ENCODE peak calls at places on chromosomes 3 and 15, in five cellular contexts. I, F, R, O and V are unnamed samples.
A peak's percentile ranks its signal among the peaks of the same experiment; 100 is the strongest.

GRCh38 chr3:69252141-69252540 is 129.7 kb upstream of the LMOD3 start:
- DNase-seq in F (no peak), O (no peak), I (no peak), R (no peak), V (no peak)

GRCh38 chr15:31280037-31280830 is 46.4 kb upstream of the KLF13 start:
- DNase-seq in O (no peak), R (no peak), I (no peak), F (no peak), V (no peak)

GRCh38 chr3:117017135-117017990 is 307.8 kb downstream of the TUSC7 start:
- DNase-seq in F (no peak), O (no peak), I (no peak), R (no peak), V (no peak)

GRCh38 chr3:41304603-41305002 is 105.3 kb downstream of the CTNNB1 start:
- DNase-seq in I (no peak), F (peak; percentile 8), O (no peak), R (no peak), V (no peak)

GRCh38 chr15:90463381-90463780 is 66.3 kb upstream of the CRTC3 start:
- DNase-seq in F (peak; percentile 40), I (no peak), R (no peak), O (no peak), V (no peak)

GRCh38 chr3:129173206-129173605 is 10.5 kb downstream of the CNBP start:
- DNase-seq in I (no peak), R (no peak), O (no peak), F (no peak), V (no peak)

GRCh38 chr15:31340591-31340990 is 14.0 kb downstream of the KLF13 start:
- DNase-seq in R (no peak), I (no peak), F (no peak), O (no peak), V (no peak)

GRCh38 chr3:131242201-131242600 is 139.4 kb upstream of the NUDT16 start:
- DNase-seq in F (no peak), O (no peak), R (no peak), I (no peak), V (no peak)

GRCh38 chr3:10758304-10759037 is 57.6 kb upstream of the SLC6A11 start:
- DNase-seq in F (peak; percentile 31), I (peak; percentile 36), R (peak; percentile 76), O (peak; percentile 31), V (peak; percentile 50)

GRCh38 chr3:63655519-63655918 is 3.0 kb downstream of the SNTN start:
- DNase-seq in R (no peak), I (peak; percentile 1), O (no peak), F (peak; percentile 90), V (no peak)

GRCh38 chr3:131453536-131453935 is 49.2 kb downstream of the MRPL3 start:
- DNase-seq in O (no peak), R (no peak), F (no peak), I (no peak), V (no peak)

GRCh38 chr3:195401959-195402358 is 40.9 kb downstream of the ACAP2 start:
- DNase-seq in O (no peak), I (no peak), R (no peak), F (no peak), V (no peak)

GRCh38 chr15:28886431-28887343 is 913 bp downstream of the APBA2 start:
- DNase-seq in F (no peak), O (no peak), R (no peak), I (no peak), V (no peak)

GRCh38 chr3:163915279-163915678 is 1163.0 kb downstream of the SI start:
- DNase-seq in O (no peak), I (no peak), F (no peak), R (no peak), V (no peak)

GRCh38 chr3:163914567-163914966 is 1163.7 kb downstream of the SI start:
- DNase-seq in O (no peak), I (no peak), F (no peak), R (no peak), V (no peak)

GRCh38 chr3:163919154-163919553 is 1159.1 kb downstream of the SI start:
- DNase-seq in O (no peak), F (no peak), I (no peak), R (no peak), V (no peak)

GRCh38 chr3:163916596-163917560 is 1161.4 kb downstream of the SI start:
- DNase-seq in O (no peak), R (no peak), F (no peak), I (no peak), V (no peak)
- TF ChIP-seq CTCF in O (no peak), R (no peak), F (no peak), I (no peak), V (no peak)

GRCh38 chr3:16013563-16013962 is 160.9 kb upstream of the GALNT15 start:
- DNase-seq in R (no peak), F (no peak), I (no peak), O (no peak), V (no peak)

GRCh38 chr3:16012086-16012485 is 162.4 kb upstream of the GALNT15 start:
- DNase-seq in R (no peak), I (no peak), O (no peak), F (no peak), V (no peak)

DNA sequence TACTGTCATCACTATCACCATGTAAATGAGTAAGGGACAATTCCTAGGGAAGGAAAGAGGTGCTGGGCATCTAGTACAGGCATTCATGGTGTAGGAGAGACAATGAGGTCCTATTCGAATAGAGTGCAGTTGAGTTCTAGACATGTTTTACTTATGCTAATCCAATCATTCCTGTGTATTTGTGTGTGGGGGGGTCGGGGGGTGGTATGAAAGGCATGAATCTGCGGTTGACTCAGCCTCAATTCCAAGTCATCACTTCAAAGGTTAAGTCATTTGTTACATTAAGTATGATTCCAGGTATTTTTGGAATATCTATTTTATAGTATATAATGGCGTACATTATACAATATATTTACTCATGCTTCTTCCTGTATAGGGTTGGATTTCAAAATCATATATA is 163.1 kb upstream of the GALNT15 start:
- DNase-seq in O (no peak), F (no peak), I (no peak), R (no peak), V (no peak)
- TF ChIP-seq CTCF in O (no peak), F (no peak), I (no peak), R (no peak), V (no peak)

DNA sequence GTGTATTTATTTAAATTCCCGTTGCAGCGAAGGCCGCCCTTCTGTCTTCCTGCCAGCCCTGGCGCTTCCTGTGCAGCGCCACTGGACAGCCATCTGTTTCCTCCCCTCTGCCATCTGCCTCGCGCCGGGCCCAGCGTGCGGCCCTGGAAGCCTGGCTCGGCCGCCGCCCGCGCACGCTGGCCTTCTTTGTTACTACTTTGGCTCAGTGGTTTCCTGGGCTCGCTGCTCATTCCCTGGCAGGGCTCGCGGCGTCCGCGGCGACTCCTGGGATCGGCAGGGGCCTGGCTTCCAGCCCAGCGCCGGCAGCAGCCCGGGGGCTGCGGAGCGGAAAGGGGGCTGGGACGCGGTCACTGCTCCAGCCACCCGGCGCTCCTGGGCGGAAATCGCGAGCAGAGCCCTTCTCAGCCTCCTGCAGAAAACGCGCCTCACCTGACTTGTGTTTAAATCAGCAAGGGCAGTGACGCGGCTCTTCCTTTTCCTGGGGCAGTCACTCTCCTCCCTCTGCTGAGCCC is 9.9 kb downstream of the CMTM7 start:
- DNase-seq in R (no peak), I (no peak), F (no peak), O (no peak), V (peak; percentile 78)
- TF ChIP-seq CTCF in R (no peak), I (no peak), F (no peak), O (no peak), V (no peak)

GRCh38 chr3:111691293-111691909 is 96.3 kb upstream of the ZBED2 start:
- DNase-seq in F (no peak), R (no peak), I (no peak), O (no peak), V (no peak)
- TF ChIP-seq CTCF in F (peak; percentile 57), R (peak; percentile 51), I (peak; percentile 61), O (peak; percentile 76), V (peak; percentile 18)

DNA sequence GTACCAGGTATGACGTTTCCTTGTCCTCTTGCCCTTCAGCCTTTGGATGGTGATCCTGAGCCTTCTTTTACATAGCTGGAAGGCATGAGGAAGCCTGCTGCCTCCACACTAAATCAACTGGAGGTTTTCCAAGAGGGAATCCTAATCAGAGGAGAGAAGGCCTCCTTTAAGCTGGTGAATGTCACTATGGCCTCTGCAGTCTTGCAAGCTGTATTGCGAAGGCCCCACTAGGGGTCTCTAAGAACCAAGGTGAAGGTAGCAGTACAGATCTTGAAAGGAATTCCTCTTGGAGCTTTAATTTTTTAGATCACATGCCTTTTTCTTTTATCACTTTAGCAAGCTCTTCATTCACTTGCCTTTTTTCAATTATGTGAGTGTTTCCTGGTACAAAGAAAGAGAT is 119.2 kb downstream of the GHSR start:
- DNase-seq in R (no peak), F (no peak), I (no peak), O (no peak), V (no peak)
- TF ChIP-seq CTCF in R (no peak), F (no peak), I (peak; percentile 16), O (no peak), V (no peak)

GRCh38 chr3:102737353-102737752 is 302.5 kb downstream of the ZPLD1 start:
- DNase-seq in R (no peak), O (no peak), I (no peak), F (no peak), V (no peak)

GRCh38 chr3:102741694-102742093 is 306.9 kb downstream of the ZPLD1 start:
- DNase-seq in R (no peak), I (no peak), O (no peak), F (no peak), V (no peak)

GRCh38 chr3:102736288-102736960 is 301.6 kb downstream of the ZPLD1 start:
- DNase-seq in F (no peak), R (no peak), I (no peak), O (no peak), V (no peak)

GRCh38 chr3:102736961-102737304 is 302.1 kb downstream of the ZPLD1 start:
- DNase-seq in O (no peak), R (no peak), I (no peak), F (no peak), V (no peak)

DNA sequence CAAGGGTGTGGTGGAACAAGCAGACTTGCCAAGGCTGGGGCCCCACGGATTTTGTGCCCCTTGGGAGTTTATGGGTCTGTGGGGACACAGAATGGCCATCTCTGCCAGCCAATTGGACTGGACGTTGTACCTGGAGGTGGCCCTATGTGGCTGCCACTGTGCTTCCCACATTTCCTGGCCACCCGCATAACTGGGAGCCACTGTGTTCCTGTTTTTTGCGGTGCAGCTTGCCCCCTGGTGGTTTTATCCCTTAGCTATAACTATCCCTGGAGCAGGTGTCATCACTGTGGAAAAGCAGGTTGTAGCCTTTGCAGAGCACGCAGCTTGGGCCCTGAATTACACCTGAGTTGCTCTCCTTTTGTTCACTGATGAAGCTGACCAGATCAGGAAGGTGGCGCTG is 306.3 kb downstream of the ZPLD1 start:
- DNase-seq in R (peak; percentile 8), I (no peak), F (no peak), O (no peak), V (no peak)
- TF ChIP-seq CTCF in R (no peak), I (no peak), F (no peak), O (peak; percentile 33), V (no peak)